ENCODE peak calls at places on chromosomes 16 and 17, in eight cellular contexts. One of them, this sample, is unnamed.

GRCh38 chr16:3952342-3953131 is 72.0 kb upstream of the CREBBP start:
- DNase-seq in activated T-helper 1 cell treated with Interleukin-2 at 50 U/mL for 16 hours: no peak
- DNase-seq in EH: no peak
- DNase-seq in A549: no peak
- DNase-seq in transverse colon: peak
- DNase-seq in activated CD8-positive, alpha-beta memory T cell treated with anti-CD3 and anti-CD28 coated beads for 48 hours: no peak
- DNase-seq in H54: no peak
- DNase-seq in EL: no peak
- DNase-seq in this sample: peak

GRCh38 chr16:61678182-61678581 is 358.1 kb downstream of the CDH8 start:
- DNase-seq in transverse colon: no peak
- DNase-seq in EH: no peak
- DNase-seq in EL: no peak
- DNase-seq in A549: no peak
- DNase-seq in activated T-helper 1 cell treated with Interleukin-2 at 50 U/mL for 16 hours: no peak
- DNase-seq in activated CD8-positive, alpha-beta memory T cell treated with anti-CD3 and anti-CD28 coated beads for 48 hours: no peak
- DNase-seq in H54: no peak
- DNase-seq in this sample: no peak

GRCh38 chr17:60039509-60040442 is 38.9 kb downstream of the HEATR6 start:
- DNase-seq in activated CD8-positive, alpha-beta memory T cell treated with anti-CD3 and anti-CD28 coated beads for 48 hours: no peak
- DNase-seq in activated T-helper 1 cell treated with Interleukin-2 at 50 U/mL for 16 hours: no peak
- DNase-seq in H54: no peak
- DNase-seq in A549: no peak
- DNase-seq in transverse colon: no peak
- DNase-seq in EL: no peak
- DNase-seq in EH: peak
- DNase-seq in this sample: no peak

GRCh38 chr17:79925242-79925957 is 86.2 kb upstream of the CBX4 start:
- DNase-seq in activated CD8-positive, alpha-beta memory T cell treated with anti-CD3 and anti-CD28 coated beads for 48 hours: no peak
- DNase-seq in activated T-helper 1 cell treated with Interleukin-2 at 50 U/mL for 16 hours: no peak
- DNase-seq in EL: peak
- DNase-seq in A549: peak
- DNase-seq in H54: peak
- DNase-seq in EH: peak
- DNase-seq in transverse colon: peak
- DNase-seq in this sample: peak

GRCh38 chr16:15054357-15055140 is 1.3 kb downstream of the NTAN1 start:
- DNase-seq in H54: no peak
- DNase-seq in EH: no peak
- DNase-seq in EL: no peak
- DNase-seq in activated CD8-positive, alpha-beta memory T cell treated with anti-CD3 and anti-CD28 coated beads for 48 hours: no peak
- DNase-seq in activated T-helper 1 cell treated with Interleukin-2 at 50 U/mL for 16 hours: no peak
- DNase-seq in A549: no peak
- DNase-seq in transverse colon: no peak
- DNase-seq in this sample: no peak

GRCh38 chr17:68356520-68356919 is 65.2 kb downstream of the ARSG start:
- DNase-seq in H54: no peak
- DNase-seq in activated CD8-positive, alpha-beta memory T cell treated with anti-CD3 and anti-CD28 coated beads for 48 hours: peak
- DNase-seq in EH: no peak
- DNase-seq in activated T-helper 1 cell treated with Interleukin-2 at 50 U/mL for 16 hours: peak
- DNase-seq in A549: no peak
- DNase-seq in transverse colon: peak
- DNase-seq in EL: no peak
- DNase-seq in this sample: no peak

GRCh38 chr17:7438050-7438614 is 1.2 kb upstream of the FGF11 start:
- DNase-seq in activated T-helper 1 cell treated with Interleukin-2 at 50 U/mL for 16 hours: no peak
- DNase-seq in activated CD8-positive, alpha-beta memory T cell treated with anti-CD3 and anti-CD28 coated beads for 48 hours: no peak
- DNase-seq in EL: peak
- DNase-seq in H54: no peak
- DNase-seq in EH: no peak
- DNase-seq in A549: no peak
- DNase-seq in transverse colon: peak
- DNase-seq in this sample: no peak

GRCh38 chr17:75032896-75033294 is 13.9 kb downstream of the ATP5PD start:
- DNase-seq in activated CD8-positive, alpha-beta memory T cell treated with anti-CD3 and anti-CD28 coated beads for 48 hours: no peak
- DNase-seq in EL: no peak
- DNase-seq in A549: peak
- DNase-seq in EH: peak
- DNase-seq in activated T-helper 1 cell treated with Interleukin-2 at 50 U/mL for 16 hours: no peak
- DNase-seq in H54: no peak
- DNase-seq in transverse colon: no peak
- DNase-seq in this sample: no peak

GRCh38 chr16:27786221-27786848 is 236.4 kb downstream of the KATNIP start:
- DNase-seq in EH: no peak
- DNase-seq in H54: no peak
- DNase-seq in transverse colon: no peak
- DNase-seq in EL: no peak
- DNase-seq in activated CD8-positive, alpha-beta memory T cell treated with anti-CD3 and anti-CD28 coated beads for 48 hours: no peak
- DNase-seq in activated T-helper 1 cell treated with Interleukin-2 at 50 U/mL for 16 hours: no peak
- DNase-seq in A549: no peak
- DNase-seq in this sample: no peak

GRCh38 chr17:9240659-9241370 is 219.5 kb downstream of the NTN1 start:
- DNase-seq in activated CD8-positive, alpha-beta memory T cell treated with anti-CD3 and anti-CD28 coated beads for 48 hours: no peak
- DNase-seq in EH: peak
- DNase-seq in activated T-helper 1 cell treated with Interleukin-2 at 50 U/mL for 16 hours: no peak
- DNase-seq in EL: peak
- DNase-seq in H54: no peak
- DNase-seq in transverse colon: peak
- DNase-seq in A549: no peak
- DNase-seq in this sample: peak

GRCh38 chr17:46013127-46013501 is 14.1 kb downstream of the STH start:
- DNase-seq in activated CD8-positive, alpha-beta memory T cell treated with anti-CD3 and anti-CD28 coated beads for 48 hours: no peak
- DNase-seq in EH: no peak
- DNase-seq in transverse colon: no peak
- DNase-seq in H54: no peak
- DNase-seq in A549: no peak
- DNase-seq in activated T-helper 1 cell treated with Interleukin-2 at 50 U/mL for 16 hours: no peak
- DNase-seq in EL: no peak
- DNase-seq in this sample: no peak

GRCh38 chr17:9389116-9389515 is 186.5 kb downstream of the STX8 start:
- DNase-seq in EH: peak
- DNase-seq in activated T-helper 1 cell treated with Interleukin-2 at 50 U/mL for 16 hours: no peak
- DNase-seq in activated CD8-positive, alpha-beta memory T cell treated with anti-CD3 and anti-CD28 coated beads for 48 hours: no peak
- DNase-seq in EL: peak
- DNase-seq in transverse colon: no peak
- DNase-seq in A549: peak
- DNase-seq in H54: peak
- DNase-seq in this sample: no peak

GRCh38 chr17:27466376-27466747 is 10.1 kb downstream of the KSR1 start:
- DNase-seq in EL: no peak
- DNase-seq in H54: no peak
- DNase-seq in activated T-helper 1 cell treated with Interleukin-2 at 50 U/mL for 16 hours: no peak
- DNase-seq in activated CD8-positive, alpha-beta memory T cell treated with anti-CD3 and anti-CD28 coated beads for 48 hours: no peak
- DNase-seq in transverse colon: no peak
- DNase-seq in A549: no peak
- DNase-seq in EH: no peak
- DNase-seq in this sample: no peak

GRCh38 chr17:9427460-9428315 is 147.9 kb downstream of the STX8 start:
- DNase-seq in transverse colon: no peak
- DNase-seq in activated T-helper 1 cell treated with Interleukin-2 at 50 U/mL for 16 hours: no peak
- DNase-seq in EL: no peak
- DNase-seq in A549: no peak
- DNase-seq in H54: no peak
- DNase-seq in activated CD8-positive, alpha-beta memory T cell treated with anti-CD3 and anti-CD28 coated beads for 48 hours: no peak
- DNase-seq in EH: no peak
- DNase-seq in this sample: no peak

GRCh38 chr17:61368049-61368831 is 31.4 kb upstream of the TBX2 start:
- DNase-seq in transverse colon: no peak
- DNase-seq in EL: no peak
- DNase-seq in activated CD8-positive, alpha-beta memory T cell treated with anti-CD3 and anti-CD28 coated beads for 48 hours: no peak
- DNase-seq in EH: no peak
- DNase-seq in activated T-helper 1 cell treated with Interleukin-2 at 50 U/mL for 16 hours: no peak
- DNase-seq in H54: no peak
- DNase-seq in A549: no peak
- DNase-seq in this sample: no peak

GRCh38 chr16:86227801-86228200 is 282.5 kb upstream of the FOXF1 start:
- DNase-seq in transverse colon: no peak
- DNase-seq in activated T-helper 1 cell treated with Interleukin-2 at 50 U/mL for 16 hours: no peak
- DNase-seq in A549: no peak
- DNase-seq in activated CD8-positive, alpha-beta memory T cell treated with anti-CD3 and anti-CD28 coated beads for 48 hours: no peak
- DNase-seq in EL: peak
- DNase-seq in H54: no peak
- DNase-seq in EH: peak
- DNase-seq in this sample: no peak

GRCh38 chr16:62034236-62035114 is 1.8 kb downstream of the CDH8 start:
- DNase-seq in transverse colon: no peak
- DNase-seq in EH: no peak
- DNase-seq in A549: no peak
- DNase-seq in activated T-helper 1 cell treated with Interleukin-2 at 50 U/mL for 16 hours: no peak
- DNase-seq in EL: no peak
- DNase-seq in activated CD8-positive, alpha-beta memory T cell treated with anti-CD3 and anti-CD28 coated beads for 48 hours: no peak
- DNase-seq in H54: no peak
- DNase-seq in this sample: no peak

GRCh38 chr17:82893779-82894178 is 54.0 kb upstream of the ZNF750 start:
- DNase-seq in A549: no peak
- DNase-seq in transverse colon: no peak
- DNase-seq in EH: peak
- DNase-seq in H54: no peak
- DNase-seq in activated CD8-positive, alpha-beta memory T cell treated with anti-CD3 and anti-CD28 coated beads for 48 hours: no peak
- DNase-seq in activated T-helper 1 cell treated with Interleukin-2 at 50 U/mL for 16 hours: no peak
- DNase-seq in EL: no peak
- DNase-seq in this sample: no peak

GRCh38 chr17:63412234-63412633 is 33.9 kb downstream of the CYB561 start:
- DNase-seq in activated T-helper 1 cell treated with Interleukin-2 at 50 U/mL for 16 hours: no peak
- DNase-seq in A549: no peak
- DNase-seq in activated CD8-positive, alpha-beta memory T cell treated with anti-CD3 and anti-CD28 coated beads for 48 hours: no peak
- DNase-seq in transverse colon: no peak
- DNase-seq in EL: no peak
- DNase-seq in EH: no peak
- DNase-seq in H54: no peak
- DNase-seq in this sample: no peak

GRCh38 chr16:70786020-70786419 is 14.9 kb downstream of the VAC14 start:
- DNase-seq in A549: no peak
- DNase-seq in activated CD8-positive, alpha-beta memory T cell treated with anti-CD3 and anti-CD28 coated beads for 48 hours: no peak
- DNase-seq in H54: no peak
- DNase-seq in EL: no peak
- DNase-seq in activated T-helper 1 cell treated with Interleukin-2 at 50 U/mL for 16 hours: no peak
- DNase-seq in transverse colon: no peak
- DNase-seq in EH: no peak
- DNase-seq in this sample: no peak

GRCh38 chr17:48163809-48164208 is 56.2 kb downstream of the SNX11 start:
- DNase-seq in EH: no peak
- DNase-seq in transverse colon: no peak
- DNase-seq in H54: no peak
- DNase-seq in A549: no peak
- DNase-seq in activated CD8-positive, alpha-beta memory T cell treated with anti-CD3 and anti-CD28 coated beads for 48 hours: no peak
- DNase-seq in EL: no peak
- DNase-seq in activated T-helper 1 cell treated with Interleukin-2 at 50 U/mL for 16 hours: no peak
- DNase-seq in this sample: no peak

GRCh38 chr17:2081564-2081963 is 26.7 kb downstream of the HIC1 start:
- DNase-seq in EL: peak
- DNase-seq in A549: no peak
- DNase-seq in activated T-helper 1 cell treated with Interleukin-2 at 50 U/mL for 16 hours: no peak
- DNase-seq in H54: no peak
- DNase-seq in EH: peak
- DNase-seq in transverse colon: no peak
- DNase-seq in activated CD8-positive, alpha-beta memory T cell treated with anti-CD3 and anti-CD28 coated beads for 48 hours: no peak
- DNase-seq in this sample: no peak

GRCh38 chr17:42667088-42667951 is 8.2 kb downstream of the TUBG2 start:
- DNase-seq in A549: peak
- DNase-seq in activated T-helper 1 cell treated with Interleukin-2 at 50 U/mL for 16 hours: no peak
- DNase-seq in EL: peak
- DNase-seq in EH: peak
- DNase-seq in H54: peak
- DNase-seq in transverse colon: peak
- DNase-seq in activated CD8-positive, alpha-beta memory T cell treated with anti-CD3 and anti-CD28 coated beads for 48 hours: no peak
- DNase-seq in this sample: peak

GRCh38 chr17:44636562-44636961 is 19.7 kb upstream of the MEIOC start:
- DNase-seq in EL: peak
- DNase-seq in activated T-helper 1 cell treated with Interleukin-2 at 50 U/mL for 16 hours: no peak
- DNase-seq in transverse colon: no peak
- DNase-seq in EH: peak
- DNase-seq in H54: peak
- DNase-seq in activated CD8-positive, alpha-beta memory T cell treated with anti-CD3 and anti-CD28 coated beads for 48 hours: no peak
- DNase-seq in A549: peak
- DNase-seq in this sample: peak

GRCh38 chr17:61997649-61998048 is 67.4 kb downstream of the MED13 start:
- DNase-seq in H54: no peak
- DNase-seq in EH: peak
- DNase-seq in activated CD8-positive, alpha-beta memory T cell treated with anti-CD3 and anti-CD28 coated beads for 48 hours: no peak
- DNase-seq in transverse colon: no peak
- DNase-seq in activated T-helper 1 cell treated with Interleukin-2 at 50 U/mL for 16 hours: no peak
- DNase-seq in A549: no peak
- DNase-seq in EL: peak
- DNase-seq in this sample: peak

GRCh38 chr16:23724438-23725131 is 11.6 kb upstream of the ERN2 start:
- DNase-seq in activated CD8-positive, alpha-beta memory T cell treated with anti-CD3 and anti-CD28 coated beads for 48 hours: no peak
- DNase-seq in activated T-helper 1 cell treated with Interleukin-2 at 50 U/mL for 16 hours: no peak
- DNase-seq in EH: no peak
- DNase-seq in EL: no peak
- DNase-seq in transverse colon: no peak
- DNase-seq in A549: no peak
- DNase-seq in H54: no peak
- DNase-seq in this sample: no peak

GRCh38 chr17:45895304-45895968 is 1.1 kb downstream of the MAPT start:
- DNase-seq in EH: no peak
- DNase-seq in transverse colon: no peak
- DNase-seq in activated CD8-positive, alpha-beta memory T cell treated with anti-CD3 and anti-CD28 coated beads for 48 hours: no peak
- DNase-seq in activated T-helper 1 cell treated with Interleukin-2 at 50 U/mL for 16 hours: no peak
- DNase-seq in H54: no peak
- DNase-seq in EL: peak
- DNase-seq in A549: peak
- DNase-seq in this sample: no peak

GRCh38 chr16:4769306-4769638 is 2.3 kb upstream of the ZNF500 start:
- DNase-seq in activated T-helper 1 cell treated with Interleukin-2 at 50 U/mL for 16 hours: no peak
- DNase-seq in transverse colon: no peak
- DNase-seq in H54: no peak
- DNase-seq in EL: no peak
- DNase-seq in EH: no peak
- DNase-seq in A549: no peak
- DNase-seq in activated CD8-positive, alpha-beta memory T cell treated with anti-CD3 and anti-CD28 coated beads for 48 hours: no peak
- DNase-seq in this sample: no peak

GRCh38 chr16:14677627-14678026 is 16.5 kb downstream of the PLA2G10 start:
- DNase-seq in transverse colon: no peak
- DNase-seq in EL: no peak
- DNase-seq in H54: no peak
- DNase-seq in activated CD8-positive, alpha-beta memory T cell treated with anti-CD3 and anti-CD28 coated beads for 48 hours: no peak
- DNase-seq in A549: no peak
- DNase-seq in activated T-helper 1 cell treated with Interleukin-2 at 50 U/mL for 16 hours: no peak
- DNase-seq in EH: no peak
- DNase-seq in this sample: no peak

GRCh38 chr17:49525831-49526741 is 31.0 kb downstream of the NGFR start:
- DNase-seq in activated T-helper 1 cell treated with Interleukin-2 at 50 U/mL for 16 hours: no peak
- DNase-seq in transverse colon: no peak
- DNase-seq in EL: no peak
- DNase-seq in H54: no peak
- DNase-seq in activated CD8-positive, alpha-beta memory T cell treated with anti-CD3 and anti-CD28 coated beads for 48 hours: no peak
- DNase-seq in EH: no peak
- DNase-seq in A549: no peak
- DNase-seq in this sample: no peak

GRCh38 chr17:4209611-4210010 is 54.2 kb downstream of the ANKFY1 start:
- DNase-seq in H54: no peak
- DNase-seq in A549: no peak
- DNase-seq in EL: no peak
- DNase-seq in activated CD8-positive, alpha-beta memory T cell treated with anti-CD3 and anti-CD28 coated beads for 48 hours: no peak
- DNase-seq in transverse colon: no peak
- DNase-seq in activated T-helper 1 cell treated with Interleukin-2 at 50 U/mL for 16 hours: no peak
- DNase-seq in EH: no peak
- DNase-seq in this sample: no peak

GRCh38 chr16:85678016-85678415 is 10.7 kb downstream of the GINS2 start:
- DNase-seq in activated CD8-positive, alpha-beta memory T cell treated with anti-CD3 and anti-CD28 coated beads for 48 hours: no peak
- DNase-seq in transverse colon: no peak
- DNase-seq in A549: no peak
- DNase-seq in EL: no peak
- DNase-seq in EH: no peak
- DNase-seq in activated T-helper 1 cell treated with Interleukin-2 at 50 U/mL for 16 hours: no peak
- DNase-seq in H54: no peak
- DNase-seq in this sample: no peak

GRCh38 chr17:17425591-17425990 is 51.2 kb upstream of the MED9 start:
- DNase-seq in activated CD8-positive, alpha-beta memory T cell treated with anti-CD3 and anti-CD28 coated beads for 48 hours: no peak
- DNase-seq in A549: no peak
- DNase-seq in EH: peak
- DNase-seq in EL: peak
- DNase-seq in transverse colon: no peak
- DNase-seq in H54: no peak
- DNase-seq in activated T-helper 1 cell treated with Interleukin-2 at 50 U/mL for 16 hours: no peak
- DNase-seq in this sample: no peak

GRCh38 chr17:40364906-40365305 is 369 bp upstream of the GJD3 start:
- DNase-seq in H54: no peak
- DNase-seq in EH: no peak
- DNase-seq in activated CD8-positive, alpha-beta memory T cell treated with anti-CD3 and anti-CD28 coated beads for 48 hours: no peak
- DNase-seq in A549: no peak
- DNase-seq in EL: no peak
- DNase-seq in transverse colon: no peak
- DNase-seq in activated T-helper 1 cell treated with Interleukin-2 at 50 U/mL for 16 hours: no peak
- DNase-seq in this sample: no peak